ENCODE peak calls at places on chromosomes 11 and 22, in five cellular contexts. Q, V, E, A and C are unnamed samples. For H3K4me1, the result is how much of the 10 kb centered on the place peaks cover.

GRCh38 chr11:64571050-64571409 is 20.0 kb upstream of the SLC22A12 start:
- DNase-seq in E (no peak), A (no peak), V (no peak), Q (no peak), C (no peak)

GRCh38 chr11:102705626-102706025 is at the start of gene MMP27:
- DNase-seq in A (no peak), Q (no peak), V (no peak), E (no peak), C (no peak)

GRCh38 chr22:27306771-27307170 is 494.8 kb downstream of the MN1 start:
- DNase-seq in Q (no peak), V (no peak), A (no peak), E (no peak), C (no peak)

GRCh38 chr11:46120711-46121327 is 435 bp downstream of the PHF21A start:
- DNase-seq in A (peak), Q (no peak), E (peak), V (peak), C (peak)

GRCh38 chr22:19875061-19875530 is 20.4 kb upstream of the GNB1L start:
- DNase-seq in Q (peak), V (no peak), A (no peak), E (peak), C (no peak)

GRCh38 chr11:79243412-79244174 is 197.2 kb downstream of the TENM4 start:
- DNase-seq in E (peak), A (no peak), Q (no peak), V (no peak), C (peak)

GRCh38 chr11:3642071-3642951 is 519 bp upstream of the ART5 start:
- DNase-seq in Q (peak), E (peak), V (peak), A (peak), C (peak)

GRCh38 chr22:43090130-43090789 is 1.1 kb upstream of the TTLL1 start:
- DNase-seq in Q (no peak), E (peak), V (peak), A (peak), C (peak)

GRCh38 chr22:17945156-17945850 is 79.1 kb downstream of the MICAL3 start:
- DNase-seq in A (no peak), E (no peak), V (no peak), Q (no peak), C (no peak)

GRCh38 chr11:36447947-36448346 is 62.1 kb downstream of the TRAF6 start:
- DNase-seq in Q (no peak), V (no peak), E (no peak), A (no peak), C (no peak)

GRCh38 chr11:44574620-44575287 is 9.3 kb downstream of the CD82 start:
- DNase-seq in A (no peak), Q (no peak), E (no peak), V (peak), C (no peak)

GRCh38 chr11:102494216-102494615 is 36.3 kb downstream of the MMP7 start:
- DNase-seq in V (peak), E (no peak), Q (no peak), A (peak), C (no peak)

GRCh38 chr11:69076129-69076791 is 27.5 kb downstream of the TPCN2 start:
- DNase-seq in A (no peak), V (no peak), E (no peak), Q (no peak), C (no peak)

DNA sequence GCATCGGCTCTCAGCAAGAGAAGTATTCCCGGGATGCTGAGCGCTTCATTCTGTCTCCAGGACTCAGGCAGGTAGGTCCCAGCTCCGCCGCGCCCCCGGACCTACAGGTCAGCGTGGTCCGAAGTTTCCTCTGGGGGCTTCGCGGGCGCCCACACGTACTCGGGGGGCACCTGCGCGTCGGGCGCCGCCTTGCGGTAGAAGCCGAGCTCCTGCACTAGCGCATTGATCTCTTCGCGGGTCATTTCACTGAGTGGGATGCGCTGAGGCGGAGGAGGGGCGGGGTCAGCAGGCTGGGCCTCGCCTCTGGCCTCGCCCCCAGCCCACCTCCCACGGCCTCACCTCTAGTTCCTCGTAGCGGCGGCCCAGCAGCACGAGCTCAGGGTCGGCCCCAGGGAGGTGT is 2.5 kb downstream of the SELENOM start:
- DNase-seq in V (no peak), E (peak), A (no peak), Q (no peak), C (no peak)
- TF ChIP-seq POLR2A in V (no peak), E (no peak), A (no peak), Q (no peak), C (no peak)

GRCh38 chr11:1485504-1485885 is 1.1 kb downstream of the MOB2 start:
- DNase-seq in V (no peak), Q (no peak), E (peak), A (no peak), C (peak)
- H3K4me1 ChIP-seq in V (half or more), Q (under half), E (under half), A (under half), C (half or more)

DNA sequence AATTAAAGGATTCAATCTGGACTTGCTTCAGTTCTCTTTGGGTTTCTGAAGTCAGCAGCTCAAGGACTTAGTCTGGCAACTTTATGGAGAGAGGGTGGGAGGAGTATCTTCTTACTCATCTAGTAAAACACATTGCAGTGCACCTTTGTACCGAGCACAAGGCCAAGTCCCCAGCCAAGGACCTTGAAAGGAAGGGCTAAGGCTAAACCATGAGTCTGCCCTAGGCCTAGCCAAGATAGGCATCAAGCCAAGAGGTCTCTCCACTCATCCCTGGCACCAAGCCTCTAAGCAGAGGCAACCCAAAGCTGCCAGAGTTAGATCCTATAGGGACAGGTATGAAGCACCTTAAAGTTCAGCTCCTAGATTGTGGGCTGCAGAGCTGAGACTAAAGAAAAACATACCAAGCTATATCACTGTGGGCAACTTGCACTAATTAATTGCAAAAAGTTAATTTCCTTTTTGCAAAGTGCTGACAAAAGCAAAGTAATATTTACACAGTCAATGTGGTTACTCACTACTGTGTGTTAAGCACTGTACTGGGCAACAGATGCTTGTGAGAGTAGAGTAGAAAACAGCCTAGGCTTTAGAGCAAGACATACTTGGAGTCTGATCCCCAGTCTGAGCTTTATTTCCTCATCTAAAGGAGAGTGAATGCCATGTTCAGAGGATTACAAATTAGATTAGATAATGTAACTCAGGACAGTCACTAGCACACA is 7.3 kb downstream of the COA4 start:
- DNase-seq in E (no peak), V (no peak), Q (no peak), A (no peak), C (no peak)
- TF ChIP-seq POLR2A in E (no peak), V (no peak), Q (no peak), A (no peak), C (no peak)

GRCh38 chr22:37631448-37632173 is 7.9 kb upstream of the SH3BP1 start:
- DNase-seq in A (no peak), E (peak), Q (no peak), V (no peak), C (no peak)
- H3K4me1 ChIP-seq in A (under half), E (under half), Q (under half), V (under half), C (under half)